ENCODE peak calls at places on chromosomes 16 and 17, in nine cellular contexts. One of them, this sample, is unnamed.

GRCh38 chr17:56653877-56654276 is 60.4 kb downstream of the NOG start:
- DNase-seq in RCC 7860: peak
- DNase-seq in uterus: no peak
- DNase-seq in hepatic stellate cell: peak
- DNase-seq in ecto neural progenitor cell: peak
- DNase-seq in osteocyte: no peak
- DNase-seq in OCI-LY7: peak
- DNase-seq in activated CD4-positive, alpha-beta T cell treated with anti-CD3 and anti-CD28 coated beads for 36 hours: peak
- DNase-seq in stimulated activated CD4-positive, alpha-beta T cell treated with anti-CD3 and anti-CD28 coated beads, TNF-alpha, amount 100 ng/mL, for 1 hour: peak
- DNase-seq in this sample: peak

GRCh38 chr16:31138621-31139578 is 3.4 kb upstream of the PRSS8 start:
- DNase-seq in stimulated activated CD4-positive, alpha-beta T cell treated with anti-CD3 and anti-CD28 coated beads, TNF-alpha, amount 100 ng/mL, for 1 hour: no peak
- DNase-seq in ecto neural progenitor cell: no peak
- DNase-seq in OCI-LY7: no peak
- DNase-seq in hepatic stellate cell: peak
- DNase-seq in activated CD4-positive, alpha-beta T cell treated with anti-CD3 and anti-CD28 coated beads for 36 hours: no peak
- DNase-seq in RCC 7860: peak
- DNase-seq in osteocyte: no peak
- DNase-seq in uterus: no peak
- DNase-seq in this sample: no peak

GRCh38 chr17:46916211-46916610 is 6.7 kb upstream of the GOSR2 start:
- DNase-seq in hepatic stellate cell: no peak
- DNase-seq in uterus: no peak
- DNase-seq in OCI-LY7: no peak
- DNase-seq in ecto neural progenitor cell: no peak
- DNase-seq in stimulated activated CD4-positive, alpha-beta T cell treated with anti-CD3 and anti-CD28 coated beads, TNF-alpha, amount 100 ng/mL, for 1 hour: no peak
- DNase-seq in activated CD4-positive, alpha-beta T cell treated with anti-CD3 and anti-CD28 coated beads for 36 hours: no peak
- DNase-seq in RCC 7860: peak
- DNase-seq in osteocyte: no peak
- DNase-seq in this sample: no peak

GRCh38 chr16:72099377-72099818 is 5.8 kb downstream of the DHX38 start:
- DNase-seq in hepatic stellate cell: peak
- DNase-seq in stimulated activated CD4-positive, alpha-beta T cell treated with anti-CD3 and anti-CD28 coated beads, TNF-alpha, amount 100 ng/mL, for 1 hour: no peak
- DNase-seq in activated CD4-positive, alpha-beta T cell treated with anti-CD3 and anti-CD28 coated beads for 36 hours: peak
- DNase-seq in RCC 7860: peak
- DNase-seq in osteocyte: no peak
- DNase-seq in uterus: no peak
- DNase-seq in ecto neural progenitor cell: peak
- DNase-seq in OCI-LY7: peak
- DNase-seq in this sample: peak

GRCh38 chr16:75096730-75097129 is 19.9 kb downstream of the LDHD start:
- DNase-seq in OCI-LY7: no peak
- DNase-seq in hepatic stellate cell: no peak
- DNase-seq in ecto neural progenitor cell: no peak
- DNase-seq in activated CD4-positive, alpha-beta T cell treated with anti-CD3 and anti-CD28 coated beads for 36 hours: no peak
- DNase-seq in uterus: no peak
- DNase-seq in stimulated activated CD4-positive, alpha-beta T cell treated with anti-CD3 and anti-CD28 coated beads, TNF-alpha, amount 100 ng/mL, for 1 hour: no peak
- DNase-seq in RCC 7860: no peak
- DNase-seq in osteocyte: no peak
- DNase-seq in this sample: no peak

GRCh38 chr17:45223541-45224528 is 2.1 kb downstream of the FMNL1 start:
- DNase-seq in hepatic stellate cell: no peak
- DNase-seq in ecto neural progenitor cell: peak
- DNase-seq in RCC 7860: no peak
- DNase-seq in stimulated activated CD4-positive, alpha-beta T cell treated with anti-CD3 and anti-CD28 coated beads, TNF-alpha, amount 100 ng/mL, for 1 hour: no peak
- DNase-seq in OCI-LY7: peak
- DNase-seq in activated CD4-positive, alpha-beta T cell treated with anti-CD3 and anti-CD28 coated beads for 36 hours: peak
- DNase-seq in osteocyte: no peak
- DNase-seq in uterus: no peak
- DNase-seq in this sample: peak

GRCh38 chr16:13402601-13403000 is 501.2 kb downstream of the SHISA9 start:
- DNase-seq in OCI-LY7: no peak
- DNase-seq in stimulated activated CD4-positive, alpha-beta T cell treated with anti-CD3 and anti-CD28 coated beads, TNF-alpha, amount 100 ng/mL, for 1 hour: no peak
- DNase-seq in ecto neural progenitor cell: no peak
- DNase-seq in uterus: no peak
- DNase-seq in RCC 7860: peak
- DNase-seq in osteocyte: no peak
- DNase-seq in hepatic stellate cell: no peak
- DNase-seq in activated CD4-positive, alpha-beta T cell treated with anti-CD3 and anti-CD28 coated beads for 36 hours: no peak
- DNase-seq in this sample: no peak

GRCh38 chr16:55250641-55251550 is 73.1 kb upstream of the IRX6 start:
- DNase-seq in OCI-LY7: no peak
- DNase-seq in ecto neural progenitor cell: no peak
- DNase-seq in hepatic stellate cell: no peak
- DNase-seq in activated CD4-positive, alpha-beta T cell treated with anti-CD3 and anti-CD28 coated beads for 36 hours: no peak
- DNase-seq in uterus: no peak
- DNase-seq in RCC 7860: no peak
- DNase-seq in osteocyte: no peak
- DNase-seq in stimulated activated CD4-positive, alpha-beta T cell treated with anti-CD3 and anti-CD28 coated beads, TNF-alpha, amount 100 ng/mL, for 1 hour: no peak
- DNase-seq in this sample: no peak

GRCh38 chr17:67063146-67063545 is 18.8 kb downstream of the CACNG1 start:
- DNase-seq in ecto neural progenitor cell: no peak
- DNase-seq in uterus: no peak
- DNase-seq in osteocyte: no peak
- DNase-seq in stimulated activated CD4-positive, alpha-beta T cell treated with anti-CD3 and anti-CD28 coated beads, TNF-alpha, amount 100 ng/mL, for 1 hour: no peak
- DNase-seq in activated CD4-positive, alpha-beta T cell treated with anti-CD3 and anti-CD28 coated beads for 36 hours: no peak
- DNase-seq in RCC 7860: no peak
- DNase-seq in OCI-LY7: no peak
- DNase-seq in hepatic stellate cell: peak
- DNase-seq in this sample: no peak

GRCh38 chr16:27726621-27727275 is 176.8 kb downstream of the KATNIP start:
- DNase-seq in ecto neural progenitor cell: no peak
- DNase-seq in uterus: no peak
- DNase-seq in hepatic stellate cell: no peak
- DNase-seq in activated CD4-positive, alpha-beta T cell treated with anti-CD3 and anti-CD28 coated beads for 36 hours: no peak
- DNase-seq in stimulated activated CD4-positive, alpha-beta T cell treated with anti-CD3 and anti-CD28 coated beads, TNF-alpha, amount 100 ng/mL, for 1 hour: no peak
- DNase-seq in OCI-LY7: no peak
- DNase-seq in osteocyte: no peak
- DNase-seq in RCC 7860: peak
- DNase-seq in this sample: no peak

GRCh38 chr16:61792194-61792904 is 243.9 kb downstream of the CDH8 start:
- DNase-seq in uterus: no peak
- DNase-seq in RCC 7860: peak
- DNase-seq in activated CD4-positive, alpha-beta T cell treated with anti-CD3 and anti-CD28 coated beads for 36 hours: no peak
- DNase-seq in osteocyte: no peak
- DNase-seq in hepatic stellate cell: peak
- DNase-seq in stimulated activated CD4-positive, alpha-beta T cell treated with anti-CD3 and anti-CD28 coated beads, TNF-alpha, amount 100 ng/mL, for 1 hour: no peak
- DNase-seq in OCI-LY7: no peak
- DNase-seq in ecto neural progenitor cell: no peak
- DNase-seq in this sample: no peak

GRCh38 chr17:54992797-54993639 is 24.5 kb downstream of the STXBP4 start:
- DNase-seq in ecto neural progenitor cell: no peak
- DNase-seq in osteocyte: no peak
- DNase-seq in uterus: no peak
- DNase-seq in RCC 7860: peak
- DNase-seq in stimulated activated CD4-positive, alpha-beta T cell treated with anti-CD3 and anti-CD28 coated beads, TNF-alpha, amount 100 ng/mL, for 1 hour: no peak
- DNase-seq in hepatic stellate cell: peak
- DNase-seq in activated CD4-positive, alpha-beta T cell treated with anti-CD3 and anti-CD28 coated beads for 36 hours: no peak
- DNase-seq in OCI-LY7: peak
- DNase-seq in this sample: no peak